ENCODE peak calls at places on chromosomes 16 and 17, in nine cellular contexts. One of them, this sample, is unnamed.

GRCh38 chr17:71527311-71527710 is 593.5 kb upstream of the SOX9 start:
- DNase-seq in T47D: peak; percentile 72
- DNase-seq in HEK293T: no peak
- DNase-seq in A549: no peak
- DNase-seq in GM18507: no peak
- DNase-seq in heart left ventricle: no peak
- DNase-seq in heart right ventricle: no peak
- DNase-seq in hippocampal formation: no peak
- DNase-seq in HepG2: no peak
- DNase-seq in this sample: peak; percentile 78

GRCh38 chr17:29383687-29384086 is 6.5 kb upstream of the TAOK1 start:
- DNase-seq in T47D: no peak
- DNase-seq in HEK293T: no peak
- DNase-seq in A549: no peak
- DNase-seq in GM18507: no peak
- DNase-seq in heart left ventricle: no peak
- DNase-seq in heart right ventricle: no peak
- DNase-seq in hippocampal formation: no peak
- DNase-seq in HepG2: no peak
- DNase-seq in this sample: peak; percentile 24

GRCh38 chr17:71677444-71677843 is 443.4 kb upstream of the SOX9 start:
- DNase-seq in T47D: no peak
- DNase-seq in HEK293T: no peak
- DNase-seq in A549: no peak
- DNase-seq in GM18507: no peak
- DNase-seq in heart left ventricle: no peak
- DNase-seq in heart right ventricle: no peak
- DNase-seq in hippocampal formation: no peak
- DNase-seq in HepG2: no peak
- DNase-seq in this sample: no peak

GRCh38 chr16:4323071-4323844 is 7.4 kb downstream of the GLIS2 start:
- DNase-seq in T47D: peak; percentile 68
- DNase-seq in HEK293T: no peak
- DNase-seq in A549: no peak
- DNase-seq in GM18507: no peak
- DNase-seq in heart left ventricle: no peak
- DNase-seq in heart right ventricle: no peak
- DNase-seq in hippocampal formation: peak; percentile 9
- DNase-seq in HepG2: no peak
- DNase-seq in this sample: no peak

GRCh38 chr16:77876776-77877175 is 88.4 kb downstream of the VAT1L start:
- DNase-seq in T47D: no peak
- DNase-seq in HEK293T: no peak
- DNase-seq in A549: no peak
- DNase-seq in GM18507: no peak
- DNase-seq in heart left ventricle: no peak
- DNase-seq in heart right ventricle: no peak
- DNase-seq in hippocampal formation: no peak
- DNase-seq in HepG2: no peak
- DNase-seq in this sample: no peak

GRCh38 chr16:53809088-53809951 is 105.4 kb downstream of the FTO start:
- DNase-seq in T47D: peak; percentile 42
- DNase-seq in HEK293T: no peak
- DNase-seq in A549: no peak
- DNase-seq in GM18507: no peak
- DNase-seq in heart left ventricle: no peak
- DNase-seq in heart right ventricle: no peak
- DNase-seq in hippocampal formation: peak; percentile 28
- DNase-seq in HepG2: no peak
- DNase-seq in this sample: peak; percentile 82

GRCh38 chr16:47311738-47312505 is 148.9 kb downstream of the ITFG1 start:
- DNase-seq in T47D: peak; percentile 11
- DNase-seq in HEK293T: no peak
- DNase-seq in A549: no peak
- DNase-seq in GM18507: no peak
- DNase-seq in heart left ventricle: no peak
- DNase-seq in heart right ventricle: no peak
- DNase-seq in hippocampal formation: peak; percentile 67
- DNase-seq in HepG2: no peak
- DNase-seq in this sample: peak; percentile 71

GRCh38 chr17:43018008-43018853 is 4.0 kb downstream of the VAT1 start:
- DNase-seq in T47D: no peak
- DNase-seq in HEK293T: no peak
- DNase-seq in A549: no peak
- DNase-seq in GM18507: no peak
- DNase-seq in heart left ventricle: no peak
- DNase-seq in heart right ventricle: no peak
- DNase-seq in hippocampal formation: no peak
- DNase-seq in HepG2: no peak
- DNase-seq in this sample: peak; percentile 64

GRCh38 chr16:1973461-1974156 is 1.8 kb downstream of the TBL3 start:
- DNase-seq in T47D: no peak
- DNase-seq in HEK293T: no peak
- DNase-seq in A549: no peak
- DNase-seq in GM18507: no peak
- DNase-seq in heart left ventricle: no peak
- DNase-seq in heart right ventricle: no peak
- DNase-seq in hippocampal formation: no peak
- DNase-seq in HepG2: no peak
- DNase-seq in this sample: no peak

GRCh38 chr17:50035421-50035879 is 20.5 kb upstream of the ITGA3 start:
- DNase-seq in T47D: no peak
- DNase-seq in HEK293T: no peak
- DNase-seq in A549: no peak
- DNase-seq in GM18507: no peak
- DNase-seq in heart left ventricle: no peak
- DNase-seq in heart right ventricle: no peak
- DNase-seq in hippocampal formation: no peak
- DNase-seq in HepG2: peak; percentile 45
- DNase-seq in this sample: no peak

GRCh38 chr17:82332669-82333278 is 792 bp downstream of the SECTM1 start:
- DNase-seq in T47D: peak; percentile 65
- DNase-seq in HEK293T: no peak
- DNase-seq in A549: peak; percentile 69
- DNase-seq in GM18507: no peak
- DNase-seq in heart left ventricle: no peak
- DNase-seq in heart right ventricle: no peak
- DNase-seq in hippocampal formation: no peak
- DNase-seq in HepG2: no peak
- DNase-seq in this sample: peak; percentile 80

GRCh38 chr17:66548158-66548557 is 245.7 kb downstream of the PRKCA start:
- DNase-seq in T47D: no peak
- DNase-seq in HEK293T: no peak
- DNase-seq in A549: no peak
- DNase-seq in GM18507: no peak
- DNase-seq in heart left ventricle: no peak
- DNase-seq in heart right ventricle: no peak
- DNase-seq in hippocampal formation: no peak
- DNase-seq in HepG2: peak; percentile 23
- DNase-seq in this sample: peak; percentile 72

GRCh38 chr16:53768593-53768992 is 64.6 kb downstream of the FTO start:
- DNase-seq in T47D: peak; percentile 88
- DNase-seq in HEK293T: no peak
- DNase-seq in A549: peak; percentile 39
- DNase-seq in GM18507: no peak
- DNase-seq in heart left ventricle: no peak
- DNase-seq in heart right ventricle: no peak
- DNase-seq in hippocampal formation: no peak
- DNase-seq in HepG2: no peak
- DNase-seq in this sample: peak; percentile 97

GRCh38 chr17:49469831-49470568 is 25.1 kb upstream of the NGFR start:
- DNase-seq in T47D: no peak
- DNase-seq in HEK293T: no peak
- DNase-seq in A549: no peak
- DNase-seq in GM18507: no peak
- DNase-seq in heart left ventricle: peak; percentile 17
- DNase-seq in heart right ventricle: no peak
- DNase-seq in hippocampal formation: no peak
- DNase-seq in HepG2: no peak
- DNase-seq in this sample: peak; percentile 32

GRCh38 chr16:76386784-76387183 is 109.6 kb downstream of the CNTNAP4 start:
- DNase-seq in T47D: no peak
- DNase-seq in HEK293T: no peak
- DNase-seq in A549: no peak
- DNase-seq in GM18507: no peak
- DNase-seq in heart left ventricle: no peak
- DNase-seq in heart right ventricle: no peak
- DNase-seq in hippocampal formation: no peak
- DNase-seq in HepG2: no peak
- DNase-seq in this sample: no peak

GRCh38 chr17:65190467-65191095 is 53.4 kb downstream of the RGS9 start:
- DNase-seq in T47D: no peak
- DNase-seq in HEK293T: no peak
- DNase-seq in A549: no peak
- DNase-seq in GM18507: no peak
- DNase-seq in heart left ventricle: no peak
- DNase-seq in heart right ventricle: no peak
- DNase-seq in hippocampal formation: no peak
- DNase-seq in HepG2: no peak
- DNase-seq in this sample: peak; percentile 69